ENCODE peak calls at places on chromosomes 3 and 15, in six cellular contexts. M is naive thymus-derived CD4-positive, alpha-beta T cell; J is heart left ventricle; A is OCI-LY7; G is mammary epithelial cell; Z is iPS DF 6.9. Y is an unnamed sample. For H3K36me3, the result is how much of the 10 kb centered on the place peaks cover.

GRCh38 chr3:183178833-183179549 is 16.5 kb upstream of the LAMP3 start:
- DNase-seq in J (peak), M (peak), A (no peak), Z (no peak), G (peak), Y (peak)

GRCh38 chr3:46849098-46849631 is 14.1 kb downstream of the MYL3 start:
- DNase-seq in G (no peak), A (no peak), M (no peak), Z (no peak), J (no peak), Y (no peak)

GRCh38 chr3:134419966-134420321 is 45.7 kb upstream of the AMOTL2 start:
- DNase-seq in Z (no peak), G (no peak), J (no peak), M (no peak), A (no peak), Y (no peak)

GRCh38 chr15:60582370-60583036 is 103.6 kb upstream of the ICE2 start:
- DNase-seq in A (no peak), J (no peak), G (no peak), M (no peak), Z (no peak), Y (no peak)

GRCh38 chr3:177827517-177828249 is 630.4 kb upstream of the TBL1XR1 start:
- DNase-seq in G (peak), M (no peak), J (no peak), Z (no peak), A (no peak), Y (peak)

GRCh38 chr15:48112242-48112641 is 8.5 kb upstream of the SLC24A5 start:
- DNase-seq in A (peak), J (no peak), M (no peak), Z (peak), G (peak), Y (no peak)

GRCh38 chr3:169787120-169787519 is 13.9 kb downstream of the MYNN start:
- DNase-seq in Z (no peak), J (no peak), M (no peak), A (no peak), G (no peak), Y (no peak)

GRCh38 chr15:99016680-99017321 is 9.2 kb upstream of the PGPEP1L start:
- DNase-seq in M (no peak), G (peak), Z (no peak), A (no peak), J (peak), Y (peak)

GRCh38 chr3:117669761-117670160 is 960.2 kb downstream of the TUSC7 start:
- DNase-seq in G (no peak), J (no peak), Z (no peak), A (no peak), M (no peak), Y (no peak)

GRCh38 chr15:85493258-85493657 is 112.9 kb downstream of the AKAP13 start:
- DNase-seq in Z (no peak), A (no peak), J (no peak), M (no peak), G (no peak), Y (no peak)
- H3K36me3 ChIP-seq in Z (under half), A (under half), J (under half), M (under half), G (under half), Y (under half)

GRCh38 chr15:30917675-30918074 is 14.0 kb downstream of the FAN1 start:
- DNase-seq in A (no peak), Z (no peak), J (no peak), G (no peak), M (no peak), Y (no peak)

GRCh38 chr15:30919877-30920550 is 16.3 kb downstream of the FAN1 start:
- DNase-seq in J (no peak), A (no peak), Z (no peak), G (no peak), M (no peak), Y (no peak)

GRCh38 chr15:30917013-30917412 is 13.3 kb downstream of the FAN1 start:
- DNase-seq in J (no peak), Z (no peak), M (peak), G (no peak), A (no peak), Y (no peak)

GRCh38 chr15:30921106-30921505 is 17.4 kb downstream of the FAN1 start:
- DNase-seq in G (no peak), M (no peak), A (no peak), Z (no peak), J (no peak), Y (peak)

DNA sequence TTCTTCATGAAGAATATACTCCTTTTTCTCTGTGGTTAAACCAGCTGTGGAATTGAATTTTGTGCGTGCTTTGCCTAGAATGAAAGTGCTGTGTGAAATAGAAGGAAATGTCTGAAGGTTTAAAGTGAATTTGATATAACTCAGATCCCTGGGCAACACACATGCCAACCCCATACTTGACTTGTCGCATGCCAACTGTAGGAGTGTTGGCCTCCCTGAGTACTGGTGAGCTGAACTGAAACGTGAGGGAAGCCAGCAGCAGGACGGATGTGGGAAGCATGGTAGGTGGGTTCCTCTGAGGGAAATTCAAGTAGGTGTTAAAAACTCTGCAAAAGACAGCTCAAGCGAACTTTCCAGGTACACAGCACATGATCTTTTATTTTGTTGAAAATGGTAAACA is 14.7 kb downstream of the FAN1 start:
- DNase-seq in A (no peak), J (no peak), G (no peak), Z (no peak), M (no peak), Y (no peak)
- H3K36me3 ChIP-seq in A (half or more), J (half or more), G (under half), Z (under half), M (under half), Y (half or more)

DNA sequence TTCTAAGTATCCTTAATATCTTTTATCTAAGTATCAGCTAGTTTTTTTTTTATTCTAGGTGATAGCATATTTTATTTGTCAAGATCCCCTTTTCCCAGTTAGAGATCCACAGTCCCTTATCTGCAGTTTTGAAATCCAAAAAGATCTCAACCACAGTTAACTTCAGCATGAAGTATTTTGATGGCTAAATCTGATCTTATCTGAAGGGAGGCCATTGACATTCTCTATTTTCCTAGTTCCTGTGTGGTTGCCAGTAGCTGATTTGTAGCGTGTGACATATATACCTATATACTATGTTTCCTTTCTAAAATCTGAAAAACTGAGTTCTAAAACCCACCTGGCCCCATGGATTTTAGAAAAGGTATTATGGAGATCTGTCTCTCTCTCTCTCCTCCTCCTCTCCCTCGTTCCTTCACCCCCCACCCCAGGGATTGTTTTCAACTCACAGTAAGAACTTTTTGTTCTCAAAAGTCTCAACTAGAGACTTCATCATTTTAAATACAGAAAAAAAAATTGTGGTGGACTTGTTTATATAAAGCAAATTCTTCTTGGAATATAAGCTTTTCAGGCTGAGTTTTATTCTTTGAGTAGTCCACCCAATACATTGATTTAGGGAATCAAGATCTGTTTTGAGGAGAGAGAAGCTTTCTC is 12.3 kb downstream of the TCF12 start:
- DNase-seq in A (no peak), J (no peak), M (no peak), Z (no peak), G (no peak), Y (peak)
- H3K36me3 ChIP-seq in A (half or more), J (under half), M (under half), Z (under half), G (under half), Y (under half)

DNA sequence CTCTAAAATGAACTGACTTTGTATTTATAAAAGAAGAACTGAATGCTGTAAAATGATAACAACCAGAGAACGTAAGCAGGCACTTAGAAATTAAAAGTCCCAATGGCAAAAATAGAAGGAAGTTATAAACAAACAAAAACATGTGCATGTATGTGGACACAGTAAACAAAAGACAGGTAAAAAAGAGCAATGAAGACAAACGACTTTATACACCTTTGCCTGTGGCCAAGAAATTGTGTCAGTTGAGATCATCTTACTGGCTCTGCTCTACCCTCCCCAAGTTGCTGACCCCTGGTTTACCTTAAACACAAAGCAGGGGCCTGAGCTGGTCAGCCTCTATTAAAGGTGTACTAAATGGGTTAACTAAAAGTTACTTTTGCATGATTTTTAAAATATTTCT is 41.7 kb upstream of the GP5 start:
- DNase-seq in A (no peak), M (no peak), J (no peak), Z (no peak), G (no peak), Y (no peak)
- H3K36me3 ChIP-seq in A (half or more), M (under half), J (half or more), Z (under half), G (under half), Y (half or more)